ENCODE peak calls at places on chromosomes 2 and 18, in ten cellular contexts. One of them, this sample, is unnamed.

GRCh38 chr2:55112229-55113016 is 62.2 kb upstream of the RTN4 start:
- DNase-seq in activated CD8-positive, alpha-beta memory T cell treated with anti-CD3 and anti-CD28 coated beads, Interleukin-2, amount 10 ng/mL, durations not matched to agents 7 days and 5 days: no peak
- DNase-seq in WERI-Rb-1: peak
- DNase-seq in amniotic stem cell: no peak
- DNase-seq in stimulated activated CD8-positive, alpha-beta memory T cell treated with anti-CD3 and anti-CD28 coated beads, Interleukin-4, amount 100 ng/mL, for 1 hour: no peak
- DNase-seq in transverse colon: peak
- DNase-seq in H1: no peak
- DNase-seq in AG04450: no peak
- DNase-seq in GM10248: no peak
- DNase-seq in HTR-8/SVneo: no peak
- DNase-seq in this sample: peak

GRCh38 chr2:206921507-206921906 is 17.8 kb upstream of the CPO start:
- DNase-seq in activated CD8-positive, alpha-beta memory T cell treated with anti-CD3 and anti-CD28 coated beads, Interleukin-2, amount 10 ng/mL, durations not matched to agents 7 days and 5 days: no peak
- DNase-seq in WERI-Rb-1: no peak
- DNase-seq in amniotic stem cell: no peak
- DNase-seq in stimulated activated CD8-positive, alpha-beta memory T cell treated with anti-CD3 and anti-CD28 coated beads, Interleukin-4, amount 100 ng/mL, for 1 hour: no peak
- DNase-seq in transverse colon: no peak
- DNase-seq in H1: no peak
- DNase-seq in AG04450: no peak
- DNase-seq in GM10248: no peak
- DNase-seq in HTR-8/SVneo: no peak
- DNase-seq in this sample: no peak

GRCh38 chr2:191679818-191680600 is 2.1 kb downstream of the NABP1 start:
- DNase-seq in activated CD8-positive, alpha-beta memory T cell treated with anti-CD3 and anti-CD28 coated beads, Interleukin-2, amount 10 ng/mL, durations not matched to agents 7 days and 5 days: no peak
- DNase-seq in WERI-Rb-1: no peak
- DNase-seq in amniotic stem cell: no peak
- DNase-seq in stimulated activated CD8-positive, alpha-beta memory T cell treated with anti-CD3 and anti-CD28 coated beads, Interleukin-4, amount 100 ng/mL, for 1 hour: no peak
- DNase-seq in transverse colon: no peak
- DNase-seq in H1: no peak
- DNase-seq in AG04450: peak
- DNase-seq in GM10248: no peak
- DNase-seq in HTR-8/SVneo: peak
- DNase-seq in this sample: no peak

GRCh38 chr2:30871980-30872789 is 64.9 kb upstream of the CAPN13 start:
- DNase-seq in activated CD8-positive, alpha-beta memory T cell treated with anti-CD3 and anti-CD28 coated beads, Interleukin-2, amount 10 ng/mL, durations not matched to agents 7 days and 5 days: no peak
- DNase-seq in WERI-Rb-1: no peak
- DNase-seq in amniotic stem cell: no peak
- DNase-seq in stimulated activated CD8-positive, alpha-beta memory T cell treated with anti-CD3 and anti-CD28 coated beads, Interleukin-4, amount 100 ng/mL, for 1 hour: no peak
- DNase-seq in transverse colon: no peak
- DNase-seq in H1: no peak
- DNase-seq in AG04450: no peak
- DNase-seq in GM10248: no peak
- DNase-seq in HTR-8/SVneo: no peak
- DNase-seq in this sample: no peak

GRCh38 chr2:126781206-126781605 is 117.5 kb upstream of the TEX51 start:
- DNase-seq in activated CD8-positive, alpha-beta memory T cell treated with anti-CD3 and anti-CD28 coated beads, Interleukin-2, amount 10 ng/mL, durations not matched to agents 7 days and 5 days: no peak
- DNase-seq in WERI-Rb-1: no peak
- DNase-seq in amniotic stem cell: no peak
- DNase-seq in stimulated activated CD8-positive, alpha-beta memory T cell treated with anti-CD3 and anti-CD28 coated beads, Interleukin-4, amount 100 ng/mL, for 1 hour: no peak
- DNase-seq in transverse colon: no peak
- DNase-seq in H1: no peak
- DNase-seq in AG04450: no peak
- DNase-seq in GM10248: no peak
- DNase-seq in HTR-8/SVneo: no peak
- DNase-seq in this sample: no peak

GRCh38 chr2:64319930-64320329 is 134.0 kb upstream of the LGALSL start:
- DNase-seq in activated CD8-positive, alpha-beta memory T cell treated with anti-CD3 and anti-CD28 coated beads, Interleukin-2, amount 10 ng/mL, durations not matched to agents 7 days and 5 days: no peak
- DNase-seq in WERI-Rb-1: peak
- DNase-seq in amniotic stem cell: no peak
- DNase-seq in stimulated activated CD8-positive, alpha-beta memory T cell treated with anti-CD3 and anti-CD28 coated beads, Interleukin-4, amount 100 ng/mL, for 1 hour: no peak
- DNase-seq in transverse colon: no peak
- DNase-seq in H1: no peak
- DNase-seq in AG04450: no peak
- DNase-seq in GM10248: no peak
- DNase-seq in HTR-8/SVneo: no peak
- DNase-seq in this sample: no peak

GRCh38 chr18:376307-376706 is 108.5 kb upstream of the THOC1 start:
- DNase-seq in activated CD8-positive, alpha-beta memory T cell treated with anti-CD3 and anti-CD28 coated beads, Interleukin-2, amount 10 ng/mL, durations not matched to agents 7 days and 5 days: no peak
- DNase-seq in WERI-Rb-1: no peak
- DNase-seq in amniotic stem cell: no peak
- DNase-seq in stimulated activated CD8-positive, alpha-beta memory T cell treated with anti-CD3 and anti-CD28 coated beads, Interleukin-4, amount 100 ng/mL, for 1 hour: no peak
- DNase-seq in transverse colon: no peak
- DNase-seq in H1: no peak
- DNase-seq in AG04450: no peak
- DNase-seq in GM10248: no peak
- DNase-seq in HTR-8/SVneo: no peak
- DNase-seq in this sample: no peak

GRCh38 chr2:24930768-24931167 is 10.7 kb upstream of the ADCY3 start:
- DNase-seq in activated CD8-positive, alpha-beta memory T cell treated with anti-CD3 and anti-CD28 coated beads, Interleukin-2, amount 10 ng/mL, durations not matched to agents 7 days and 5 days: peak
- DNase-seq in WERI-Rb-1: no peak
- DNase-seq in amniotic stem cell: no peak
- DNase-seq in stimulated activated CD8-positive, alpha-beta memory T cell treated with anti-CD3 and anti-CD28 coated beads, Interleukin-4, amount 100 ng/mL, for 1 hour: no peak
- DNase-seq in transverse colon: no peak
- DNase-seq in H1: no peak
- DNase-seq in AG04450: no peak
- DNase-seq in GM10248: peak
- DNase-seq in HTR-8/SVneo: no peak
- DNase-seq in this sample: no peak

GRCh38 chr2:225464346-225465025 is 65.0 kb downstream of the NYAP2 start:
- DNase-seq in activated CD8-positive, alpha-beta memory T cell treated with anti-CD3 and anti-CD28 coated beads, Interleukin-2, amount 10 ng/mL, durations not matched to agents 7 days and 5 days: no peak
- DNase-seq in WERI-Rb-1: no peak
- DNase-seq in amniotic stem cell: no peak
- DNase-seq in stimulated activated CD8-positive, alpha-beta memory T cell treated with anti-CD3 and anti-CD28 coated beads, Interleukin-4, amount 100 ng/mL, for 1 hour: no peak
- DNase-seq in transverse colon: no peak
- DNase-seq in H1: no peak
- DNase-seq in AG04450: no peak
- DNase-seq in GM10248: no peak
- DNase-seq in HTR-8/SVneo: no peak
- DNase-seq in this sample: no peak

GRCh38 chr18:70154591-70155194 is 50.8 kb downstream of the RTTN start:
- DNase-seq in activated CD8-positive, alpha-beta memory T cell treated with anti-CD3 and anti-CD28 coated beads, Interleukin-2, amount 10 ng/mL, durations not matched to agents 7 days and 5 days: no peak
- DNase-seq in WERI-Rb-1: no peak
- DNase-seq in amniotic stem cell: peak
- DNase-seq in stimulated activated CD8-positive, alpha-beta memory T cell treated with anti-CD3 and anti-CD28 coated beads, Interleukin-4, amount 100 ng/mL, for 1 hour: no peak
- DNase-seq in transverse colon: no peak
- DNase-seq in H1: no peak
- DNase-seq in AG04450: peak
- DNase-seq in GM10248: no peak
- DNase-seq in HTR-8/SVneo: peak
- DNase-seq in this sample: peak

GRCh38 chr2:168583064-168583709 is 127.1 kb downstream of the CERS6 start:
- DNase-seq in activated CD8-positive, alpha-beta memory T cell treated with anti-CD3 and anti-CD28 coated beads, Interleukin-2, amount 10 ng/mL, durations not matched to agents 7 days and 5 days: no peak
- DNase-seq in WERI-Rb-1: no peak
- DNase-seq in amniotic stem cell: no peak
- DNase-seq in stimulated activated CD8-positive, alpha-beta memory T cell treated with anti-CD3 and anti-CD28 coated beads, Interleukin-4, amount 100 ng/mL, for 1 hour: no peak
- DNase-seq in transverse colon: no peak
- DNase-seq in H1: no peak
- DNase-seq in AG04450: no peak
- DNase-seq in GM10248: peak
- DNase-seq in HTR-8/SVneo: no peak
- DNase-seq in this sample: no peak

GRCh38 chr2:70902067-70902442 is 33.6 kb upstream of the ATP6V1B1 start:
- DNase-seq in activated CD8-positive, alpha-beta memory T cell treated with anti-CD3 and anti-CD28 coated beads, Interleukin-2, amount 10 ng/mL, durations not matched to agents 7 days and 5 days: no peak
- DNase-seq in WERI-Rb-1: no peak
- DNase-seq in amniotic stem cell: no peak
- DNase-seq in stimulated activated CD8-positive, alpha-beta memory T cell treated with anti-CD3 and anti-CD28 coated beads, Interleukin-4, amount 100 ng/mL, for 1 hour: no peak
- DNase-seq in transverse colon: no peak
- DNase-seq in H1: no peak
- DNase-seq in AG04450: no peak
- DNase-seq in GM10248: no peak
- DNase-seq in HTR-8/SVneo: no peak
- DNase-seq in this sample: no peak

GRCh38 chr18:80006726-80007125 is 18.4 kb upstream of the TXNL4A start:
- DNase-seq in activated CD8-positive, alpha-beta memory T cell treated with anti-CD3 and anti-CD28 coated beads, Interleukin-2, amount 10 ng/mL, durations not matched to agents 7 days and 5 days: no peak
- DNase-seq in WERI-Rb-1: no peak
- DNase-seq in amniotic stem cell: no peak
- DNase-seq in stimulated activated CD8-positive, alpha-beta memory T cell treated with anti-CD3 and anti-CD28 coated beads, Interleukin-4, amount 100 ng/mL, for 1 hour: no peak
- DNase-seq in transverse colon: no peak
- DNase-seq in H1: no peak
- DNase-seq in AG04450: no peak
- DNase-seq in GM10248: no peak
- DNase-seq in HTR-8/SVneo: no peak
- DNase-seq in this sample: no peak

GRCh38 chr2:97919858-97920257 is 75.9 kb downstream of the TMEM131 start:
- DNase-seq in activated CD8-positive, alpha-beta memory T cell treated with anti-CD3 and anti-CD28 coated beads, Interleukin-2, amount 10 ng/mL, durations not matched to agents 7 days and 5 days: no peak
- DNase-seq in WERI-Rb-1: no peak
- DNase-seq in amniotic stem cell: no peak
- DNase-seq in stimulated activated CD8-positive, alpha-beta memory T cell treated with anti-CD3 and anti-CD28 coated beads, Interleukin-4, amount 100 ng/mL, for 1 hour: no peak
- DNase-seq in transverse colon: no peak
- DNase-seq in H1: no peak
- DNase-seq in AG04450: no peak
- DNase-seq in GM10248: no peak
- DNase-seq in HTR-8/SVneo: no peak
- DNase-seq in this sample: no peak

GRCh38 chr2:37656512-37657423 is 14.7 kb downstream of the CDC42EP3 start:
- DNase-seq in activated CD8-positive, alpha-beta memory T cell treated with anti-CD3 and anti-CD28 coated beads, Interleukin-2, amount 10 ng/mL, durations not matched to agents 7 days and 5 days: no peak
- DNase-seq in WERI-Rb-1: no peak
- DNase-seq in amniotic stem cell: no peak
- DNase-seq in stimulated activated CD8-positive, alpha-beta memory T cell treated with anti-CD3 and anti-CD28 coated beads, Interleukin-4, amount 100 ng/mL, for 1 hour: no peak
- DNase-seq in transverse colon: no peak
- DNase-seq in H1: no peak
- DNase-seq in AG04450: no peak
- DNase-seq in GM10248: no peak
- DNase-seq in HTR-8/SVneo: no peak
- DNase-seq in this sample: no peak

GRCh38 chr2:30860715-30861114 is 53.5 kb upstream of the CAPN13 start:
- DNase-seq in activated CD8-positive, alpha-beta memory T cell treated with anti-CD3 and anti-CD28 coated beads, Interleukin-2, amount 10 ng/mL, durations not matched to agents 7 days and 5 days: no peak
- DNase-seq in WERI-Rb-1: no peak
- DNase-seq in amniotic stem cell: no peak
- DNase-seq in stimulated activated CD8-positive, alpha-beta memory T cell treated with anti-CD3 and anti-CD28 coated beads, Interleukin-4, amount 100 ng/mL, for 1 hour: no peak
- DNase-seq in transverse colon: no peak
- DNase-seq in H1: no peak
- DNase-seq in AG04450: no peak
- DNase-seq in GM10248: no peak
- DNase-seq in HTR-8/SVneo: no peak
- DNase-seq in this sample: no peak

GRCh38 chr2:150983498-150983897 is 278.2 kb downstream of the RBM43 start:
- DNase-seq in activated CD8-positive, alpha-beta memory T cell treated with anti-CD3 and anti-CD28 coated beads, Interleukin-2, amount 10 ng/mL, durations not matched to agents 7 days and 5 days: no peak
- DNase-seq in WERI-Rb-1: no peak
- DNase-seq in amniotic stem cell: no peak
- DNase-seq in stimulated activated CD8-positive, alpha-beta memory T cell treated with anti-CD3 and anti-CD28 coated beads, Interleukin-4, amount 100 ng/mL, for 1 hour: no peak
- DNase-seq in transverse colon: no peak
- DNase-seq in H1: no peak
- DNase-seq in AG04450: no peak
- DNase-seq in GM10248: no peak
- DNase-seq in HTR-8/SVneo: no peak
- DNase-seq in this sample: no peak

GRCh38 chr2:98833917-98834263 is 102.1 kb downstream of the CRACDL start:
- DNase-seq in activated CD8-positive, alpha-beta memory T cell treated with anti-CD3 and anti-CD28 coated beads, Interleukin-2, amount 10 ng/mL, durations not matched to agents 7 days and 5 days: no peak
- DNase-seq in WERI-Rb-1: no peak
- DNase-seq in amniotic stem cell: no peak
- DNase-seq in stimulated activated CD8-positive, alpha-beta memory T cell treated with anti-CD3 and anti-CD28 coated beads, Interleukin-4, amount 100 ng/mL, for 1 hour: no peak
- DNase-seq in transverse colon: no peak
- DNase-seq in H1: no peak
- DNase-seq in AG04450: no peak
- DNase-seq in GM10248: no peak
- DNase-seq in HTR-8/SVneo: no peak
- DNase-seq in this sample: no peak

GRCh38 chr18:11676867-11677266 is 12.2 kb upstream of the GNAL start:
- DNase-seq in activated CD8-positive, alpha-beta memory T cell treated with anti-CD3 and anti-CD28 coated beads, Interleukin-2, amount 10 ng/mL, durations not matched to agents 7 days and 5 days: peak
- DNase-seq in WERI-Rb-1: no peak
- DNase-seq in amniotic stem cell: no peak
- DNase-seq in stimulated activated CD8-positive, alpha-beta memory T cell treated with anti-CD3 and anti-CD28 coated beads, Interleukin-4, amount 100 ng/mL, for 1 hour: no peak
- DNase-seq in transverse colon: no peak
- DNase-seq in H1: peak
- DNase-seq in AG04450: no peak
- DNase-seq in GM10248: no peak
- DNase-seq in HTR-8/SVneo: no peak
- DNase-seq in this sample: no peak

GRCh38 chr18:58748899-58749595 is 77.8 kb downstream of the MALT1 start:
- DNase-seq in activated CD8-positive, alpha-beta memory T cell treated with anti-CD3 and anti-CD28 coated beads, Interleukin-2, amount 10 ng/mL, durations not matched to agents 7 days and 5 days: no peak
- DNase-seq in WERI-Rb-1: no peak
- DNase-seq in amniotic stem cell: no peak
- DNase-seq in stimulated activated CD8-positive, alpha-beta memory T cell treated with anti-CD3 and anti-CD28 coated beads, Interleukin-4, amount 100 ng/mL, for 1 hour: no peak
- DNase-seq in transverse colon: no peak
- DNase-seq in H1: no peak
- DNase-seq in AG04450: no peak
- DNase-seq in GM10248: no peak
- DNase-seq in HTR-8/SVneo: no peak
- DNase-seq in this sample: no peak

GRCh38 chr2:20599861-20600461 is 50.9 kb downstream of the HS1BP3 start:
- DNase-seq in activated CD8-positive, alpha-beta memory T cell treated with anti-CD3 and anti-CD28 coated beads, Interleukin-2, amount 10 ng/mL, durations not matched to agents 7 days and 5 days: no peak
- DNase-seq in WERI-Rb-1: peak
- DNase-seq in amniotic stem cell: no peak
- DNase-seq in stimulated activated CD8-positive, alpha-beta memory T cell treated with anti-CD3 and anti-CD28 coated beads, Interleukin-4, amount 100 ng/mL, for 1 hour: no peak
- DNase-seq in transverse colon: peak
- DNase-seq in H1: no peak
- DNase-seq in AG04450: no peak
- DNase-seq in GM10248: no peak
- DNase-seq in HTR-8/SVneo: no peak
- DNase-seq in this sample: no peak

GRCh38 chr2:230124792-230125452 is 56.2 kb upstream of the SLC16A14 start:
- DNase-seq in activated CD8-positive, alpha-beta memory T cell treated with anti-CD3 and anti-CD28 coated beads, Interleukin-2, amount 10 ng/mL, durations not matched to agents 7 days and 5 days: peak
- DNase-seq in WERI-Rb-1: no peak
- DNase-seq in amniotic stem cell: no peak
- DNase-seq in stimulated activated CD8-positive, alpha-beta memory T cell treated with anti-CD3 and anti-CD28 coated beads, Interleukin-4, amount 100 ng/mL, for 1 hour: no peak
- DNase-seq in transverse colon: peak
- DNase-seq in H1: no peak
- DNase-seq in AG04450: no peak
- DNase-seq in GM10248: no peak
- DNase-seq in HTR-8/SVneo: peak
- DNase-seq in this sample: no peak

GRCh38 chr18:62452280-62452824 is 70.5 kb upstream of the ZCCHC2 start:
- DNase-seq in activated CD8-positive, alpha-beta memory T cell treated with anti-CD3 and anti-CD28 coated beads, Interleukin-2, amount 10 ng/mL, durations not matched to agents 7 days and 5 days: no peak
- DNase-seq in WERI-Rb-1: no peak
- DNase-seq in amniotic stem cell: no peak
- DNase-seq in stimulated activated CD8-positive, alpha-beta memory T cell treated with anti-CD3 and anti-CD28 coated beads, Interleukin-4, amount 100 ng/mL, for 1 hour: no peak
- DNase-seq in transverse colon: no peak
- DNase-seq in H1: no peak
- DNase-seq in AG04450: no peak
- DNase-seq in GM10248: no peak
- DNase-seq in HTR-8/SVneo: no peak
- DNase-seq in this sample: no peak

GRCh38 chr2:76461431-76461830 is 750.7 kb upstream of the GCFC2 start:
- DNase-seq in activated CD8-positive, alpha-beta memory T cell treated with anti-CD3 and anti-CD28 coated beads, Interleukin-2, amount 10 ng/mL, durations not matched to agents 7 days and 5 days: no peak
- DNase-seq in WERI-Rb-1: no peak
- DNase-seq in amniotic stem cell: no peak
- DNase-seq in stimulated activated CD8-positive, alpha-beta memory T cell treated with anti-CD3 and anti-CD28 coated beads, Interleukin-4, amount 100 ng/mL, for 1 hour: no peak
- DNase-seq in transverse colon: no peak
- DNase-seq in H1: no peak
- DNase-seq in AG04450: no peak
- DNase-seq in GM10248: no peak
- DNase-seq in HTR-8/SVneo: no peak
- DNase-seq in this sample: no peak

GRCh38 chr2:84796798-84797197 is 84.1 kb downstream of the TRABD2A start:
- DNase-seq in activated CD8-positive, alpha-beta memory T cell treated with anti-CD3 and anti-CD28 coated beads, Interleukin-2, amount 10 ng/mL, durations not matched to agents 7 days and 5 days: no peak
- DNase-seq in WERI-Rb-1: no peak
- DNase-seq in amniotic stem cell: no peak
- DNase-seq in stimulated activated CD8-positive, alpha-beta memory T cell treated with anti-CD3 and anti-CD28 coated beads, Interleukin-4, amount 100 ng/mL, for 1 hour: no peak
- DNase-seq in transverse colon: no peak
- DNase-seq in H1: no peak
- DNase-seq in AG04450: no peak
- DNase-seq in GM10248: no peak
- DNase-seq in HTR-8/SVneo: no peak
- DNase-seq in this sample: no peak

GRCh38 chr2:94871226-94872087 is at the start of gene TEKT4:
- DNase-seq in activated CD8-positive, alpha-beta memory T cell treated with anti-CD3 and anti-CD28 coated beads, Interleukin-2, amount 10 ng/mL, durations not matched to agents 7 days and 5 days: peak
- DNase-seq in WERI-Rb-1: peak
- DNase-seq in amniotic stem cell: no peak
- DNase-seq in stimulated activated CD8-positive, alpha-beta memory T cell treated with anti-CD3 and anti-CD28 coated beads, Interleukin-4, amount 100 ng/mL, for 1 hour: no peak
- DNase-seq in transverse colon: no peak
- DNase-seq in H1: peak
- DNase-seq in AG04450: no peak
- DNase-seq in GM10248: no peak
- DNase-seq in HTR-8/SVneo: no peak
- DNase-seq in this sample: no peak

GRCh38 chr18:22667616-22668422 is 250.1 kb upstream of the CTAGE1 start:
- DNase-seq in activated CD8-positive, alpha-beta memory T cell treated with anti-CD3 and anti-CD28 coated beads, Interleukin-2, amount 10 ng/mL, durations not matched to agents 7 days and 5 days: no peak
- DNase-seq in WERI-Rb-1: no peak
- DNase-seq in amniotic stem cell: peak
- DNase-seq in stimulated activated CD8-positive, alpha-beta memory T cell treated with anti-CD3 and anti-CD28 coated beads, Interleukin-4, amount 100 ng/mL, for 1 hour: no peak
- DNase-seq in transverse colon: no peak
- DNase-seq in H1: no peak
- DNase-seq in AG04450: peak
- DNase-seq in GM10248: peak
- DNase-seq in HTR-8/SVneo: peak
- DNase-seq in this sample: peak

GRCh38 chr2:18626256-18626668 is 36.9 kb upstream of the NT5C1B start:
- DNase-seq in activated CD8-positive, alpha-beta memory T cell treated with anti-CD3 and anti-CD28 coated beads, Interleukin-2, amount 10 ng/mL, durations not matched to agents 7 days and 5 days: no peak
- DNase-seq in WERI-Rb-1: no peak
- DNase-seq in amniotic stem cell: no peak
- DNase-seq in stimulated activated CD8-positive, alpha-beta memory T cell treated with anti-CD3 and anti-CD28 coated beads, Interleukin-4, amount 100 ng/mL, for 1 hour: no peak
- DNase-seq in transverse colon: no peak
- DNase-seq in H1: no peak
- DNase-seq in AG04450: no peak
- DNase-seq in GM10248: no peak
- DNase-seq in HTR-8/SVneo: peak
- DNase-seq in this sample: no peak

This sample was measured in brain pericyte.